ENCODE peak calls at places on chromosomes 2 and 18, in five cellular contexts. S is right lobe of liver, Q is AG09319, K is neural crest cell, Y is right atrium auricular region. W is an unnamed sample.

GRCh38 chr18:41870817-41871216 is 84.2 kb upstream of the PIK3C3 start:
- DNase-seq in S (no peak), Q (no peak), K (no peak), Y (no peak), W (no peak)

GRCh38 chr18:77400561-77400960 is 150.9 kb downstream of the GALR1 start:
- DNase-seq in S (no peak), Q (no peak), K (no peak), Y (no peak), W (no peak)

GRCh38 chr2:1480671-1481076 is 67.4 kb downstream of the TPO start:
- DNase-seq in S (no peak), Q (no peak), K (no peak), Y (peak; percentile 44), W (no peak)

GRCh38 chr2:169928463-169928864 is 101.2 kb downstream of the UBR3 start:
- DNase-seq in S (no peak), Q (peak; percentile 22), K (no peak), Y (no peak), W (no peak)

GRCh38 chr18:44700652-44701051 is 20.0 kb downstream of the SETBP1 start:
- DNase-seq in S (peak; percentile 58), Q (no peak), K (no peak), Y (no peak), W (no peak)

GRCh38 chr2:64645014-64645418 is 8.7 kb downstream of the SERTAD2 start:
- DNase-seq in S (peak; percentile 62), Q (no peak), K (peak; percentile 54), Y (no peak), W (no peak)

GRCh38 chr2:88554189-88554588 is 73.1 kb downstream of the EIF2AK3 start:
- DNase-seq in S (no peak), Q (no peak), K (no peak), Y (no peak), W (no peak)

GRCh38 chr2:24917731-24918325 is 2.2 kb downstream of the ADCY3 start:
- DNase-seq in S (no peak), Q (no peak), K (no peak), Y (no peak), W (no peak)

GRCh38 chr2:31365834-31366505 is 48.6 kb downstream of the XDH start:
- DNase-seq in S (no peak), Q (peak; percentile 24), K (no peak), Y (no peak), W (no peak)

GRCh38 chr18:79698668-79699335 is 19.2 kb downstream of the CTDP1 start:
- DNase-seq in S (no peak), Q (no peak), K (no peak), Y (no peak), W (no peak)

GRCh38 chr2:240946654-240947053 is 40.5 kb downstream of the CROCC2 start:
- DNase-seq in S (no peak), Q (no peak), K (no peak), Y (peak; percentile 51), W (no peak)

GRCh38 chr2:159106105-159106504 is 137.7 kb downstream of the TANC1 start:
- DNase-seq in S (no peak), Q (no peak), K (no peak), Y (no peak), W (no peak)

GRCh38 chr2:120779781-120780283 is 44.2 kb downstream of the GLI2 start:
- DNase-seq in S (no peak), Q (no peak), K (no peak), Y (no peak), W (no peak)
- TF ChIP-seq CTCF in S (no peak), Q (peak; percentile 33), K (no peak), Y (no peak), W (no peak)

DNA sequence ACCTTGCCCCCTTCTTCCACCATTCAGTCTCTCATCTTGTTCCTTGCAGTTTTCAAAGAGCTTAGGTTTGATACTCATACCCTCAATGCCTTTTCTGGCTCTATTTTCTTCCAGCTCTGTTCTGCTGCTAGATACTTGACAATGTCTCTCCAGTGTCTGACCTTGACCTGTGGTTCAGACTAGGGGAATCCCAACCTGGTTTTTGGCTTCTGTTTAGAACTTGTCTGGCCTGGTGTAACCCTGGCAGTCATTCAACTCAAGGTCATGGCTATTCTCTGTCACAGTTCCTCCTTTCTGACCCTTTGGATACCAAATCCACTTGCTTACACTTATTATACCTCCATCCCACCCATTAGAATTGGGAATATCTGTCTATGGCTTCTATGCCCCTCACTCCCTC is 31.8 kb upstream of the IMP4 start:
- DNase-seq in S (no peak), Q (no peak), K (no peak), Y (no peak), W (no peak)
- TF ChIP-seq CTCF in S (no peak), Q (no peak), K (no peak), Y (no peak), W (no peak)

GRCh38 chr2:176085861-176086771 is 2.4 kb upstream of the EVX2 start:
- DNase-seq in S (no peak), Q (no peak), K (no peak), Y (no peak), W (no peak)
- TF ChIP-seq CTCF in S (peak; percentile 31), Q (peak; percentile 63), K (peak; percentile 63), Y (no peak), W (peak; percentile 60)

GRCh38 chr2:126359494-126359893 is 296.5 kb upstream of the GYPC start:
- DNase-seq in S (no peak), Q (no peak), K (no peak), Y (no peak), W (no peak)
- TF ChIP-seq CTCF in S (peak; percentile 26), Q (peak; percentile 2), K (peak; percentile 50), Y (no peak), W (no peak)

GRCh38 chr18:63528863-63529492 is 13.2 kb upstream of the SERPINB12 start:
- DNase-seq in S (no peak), Q (no peak), K (no peak), Y (no peak), W (no peak)

GRCh38 chr18:63518178-63519012 is 23.8 kb upstream of the SERPINB12 start:
- DNase-seq in S (no peak), Q (peak; percentile 42), K (peak; percentile 62), Y (peak; percentile 70), W (peak; percentile 40)

GRCh38 chr18:63520053-63520452 is 22.1 kb upstream of the SERPINB12 start:
- DNase-seq in S (no peak), Q (no peak), K (no peak), Y (no peak), W (no peak)

DNA sequence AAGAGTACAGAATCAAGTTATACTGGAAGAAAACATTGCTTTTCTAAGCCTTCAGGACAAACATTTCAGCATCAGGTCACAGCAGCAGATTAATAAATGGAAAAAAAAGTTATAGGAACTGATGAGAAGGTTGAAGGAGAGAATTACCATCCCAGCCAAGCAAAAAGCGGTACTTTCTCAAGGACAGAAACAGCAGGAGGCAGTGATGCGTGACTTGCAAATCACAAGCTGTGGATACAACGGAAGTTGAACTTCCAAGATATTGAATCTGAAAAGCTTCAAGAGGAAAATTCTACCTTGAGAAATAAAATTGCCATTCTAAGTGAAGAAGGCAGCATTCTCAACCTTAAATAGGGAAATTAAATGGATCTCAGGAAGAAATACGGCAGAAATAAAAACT is 18.5 kb upstream of the SERPINB12 start:
- DNase-seq in S (no peak), Q (no peak), K (no peak), Y (no peak), W (no peak)
- TF ChIP-seq CTCF in S (no peak), Q (no peak), K (no peak), Y (no peak), W (no peak)

DNA sequence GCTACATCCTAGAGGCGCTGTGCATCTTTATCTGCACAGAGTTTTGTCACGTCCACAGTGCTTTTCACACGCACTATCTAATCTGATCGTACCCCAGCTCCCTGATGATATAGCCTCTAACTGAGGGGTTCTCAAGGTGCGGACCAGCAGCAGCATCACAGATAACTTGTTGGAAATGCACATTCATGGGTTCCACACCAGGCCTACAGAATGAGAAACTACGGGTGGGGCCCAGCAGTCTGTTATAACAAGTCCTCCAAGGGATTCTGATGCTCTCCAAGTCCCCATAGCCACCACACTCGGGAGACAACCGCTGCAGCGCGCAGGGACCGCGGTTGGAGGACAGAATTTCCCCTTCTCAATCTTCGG is 759 bp upstream of the BZW1 start:
- DNase-seq in S (no peak), Q (no peak), K (no peak), Y (no peak), W (no peak)
- TF ChIP-seq CTCF in S (no peak), Q (no peak), K (no peak), Y (no peak), W (no peak)

GRCh38 chr2:110852541-110853263 is 120.3 kb downstream of the ACOXL start:
- DNase-seq in S (no peak), Q (no peak), K (no peak), Y (no peak), W (no peak)

GRCh38 chr2:110852051-110852450 is 119.7 kb downstream of the ACOXL start:
- DNase-seq in S (no peak), Q (no peak), K (no peak), Y (no peak), W (no peak)

GRCh38 chr2:110854355-110855081 is 122.1 kb downstream of the ACOXL start:
- DNase-seq in S (no peak), Q (no peak), K (no peak), Y (no peak), W (no peak)

GRCh38 chr2:110851531-110851930 is 119.2 kb downstream of the ACOXL start:
- DNase-seq in S (no peak), Q (no peak), K (no peak), Y (no peak), W (no peak)

GRCh38 chr2:110853516-110853915 is 121.1 kb downstream of the ACOXL start:
- DNase-seq in S (no peak), Q (no peak), K (peak; percentile 43), Y (no peak), W (no peak)
- TF ChIP-seq CTCF in S (peak; percentile 56), Q (peak; percentile 44), K (peak; percentile 62), Y (no peak), W (peak; percentile 47)